ENCODE peak calls at places on chromosomes 12 and 14, in ten cellular contexts. One of them, this sample, is unnamed.

GRCh38 chr14:50892255-50892654 is 20.4 kb downstream of the ABHD12B start:
- DNase-seq in GM12878: no peak
- DNase-seq in spleen: no peak
- DNase-seq in breast epithelium: no peak
- DNase-seq in endothelial cell of umbilical vein: no peak
- DNase-seq in transverse colon: peak
- DNase-seq in HCT116: no peak
- DNase-seq in stomach: no peak
- DNase-seq in suprapubic skin: no peak
- DNase-seq in esophagus muscularis mucosa: no peak
- DNase-seq in this sample: no peak

GRCh38 chr14:63454863-63455622 is 88.1 kb downstream of the PPP2R5E start:
- DNase-seq in GM12878: no peak
- DNase-seq in spleen: no peak
- DNase-seq in breast epithelium: no peak
- DNase-seq in endothelial cell of umbilical vein: no peak
- DNase-seq in transverse colon: no peak
- DNase-seq in HCT116: no peak
- DNase-seq in stomach: peak
- DNase-seq in suprapubic skin: no peak
- DNase-seq in esophagus muscularis mucosa: no peak
- DNase-seq in this sample: no peak

GRCh38 chr14:97634786-97635185 is 837.6 kb downstream of the VRK1 start:
- DNase-seq in GM12878: no peak
- DNase-seq in spleen: no peak
- DNase-seq in breast epithelium: no peak
- DNase-seq in endothelial cell of umbilical vein: no peak
- DNase-seq in transverse colon: no peak
- DNase-seq in HCT116: no peak
- DNase-seq in stomach: no peak
- DNase-seq in suprapubic skin: no peak
- DNase-seq in esophagus muscularis mucosa: no peak
- DNase-seq in this sample: no peak

GRCh38 chr12:99278899-99279298 is 368.7 kb upstream of the GARIN6 start:
- DNase-seq in GM12878: no peak
- DNase-seq in spleen: no peak
- DNase-seq in breast epithelium: no peak
- DNase-seq in endothelial cell of umbilical vein: no peak
- DNase-seq in transverse colon: no peak
- DNase-seq in HCT116: no peak
- DNase-seq in stomach: no peak
- DNase-seq in suprapubic skin: no peak
- DNase-seq in esophagus muscularis mucosa: no peak
- DNase-seq in this sample: no peak

GRCh38 chr12:91877461-91878230 is 268.0 kb downstream of the BTG1 start:
- DNase-seq in GM12878: no peak
- DNase-seq in spleen: no peak
- DNase-seq in breast epithelium: no peak
- DNase-seq in endothelial cell of umbilical vein: no peak
- DNase-seq in transverse colon: no peak
- DNase-seq in HCT116: no peak
- DNase-seq in stomach: no peak
- DNase-seq in suprapubic skin: no peak
- DNase-seq in esophagus muscularis mucosa: no peak
- DNase-seq in this sample: no peak

GRCh38 chr12:66188584-66189475 is at the start of gene IRAK3:
- DNase-seq in GM12878: no peak
- DNase-seq in spleen: peak
- DNase-seq in breast epithelium: peak
- DNase-seq in endothelial cell of umbilical vein: peak
- DNase-seq in transverse colon: peak
- DNase-seq in HCT116: no peak
- DNase-seq in stomach: peak
- DNase-seq in suprapubic skin: peak
- DNase-seq in esophagus muscularis mucosa: peak
- DNase-seq in this sample: peak

GRCh38 chr12:62438098-62438692 is 28.4 kb upstream of the MON2 start:
- DNase-seq in GM12878: peak
- DNase-seq in spleen: no peak
- DNase-seq in breast epithelium: no peak
- DNase-seq in endothelial cell of umbilical vein: peak
- DNase-seq in transverse colon: peak
- DNase-seq in HCT116: peak
- DNase-seq in stomach: peak
- DNase-seq in suprapubic skin: no peak
- DNase-seq in esophagus muscularis mucosa: no peak
- DNase-seq in this sample: no peak

GRCh38 chr12:6376079-6376941 is 947 bp upstream of the SCNN1A start:
- DNase-seq in GM12878: no peak
- DNase-seq in spleen: peak
- DNase-seq in breast epithelium: peak
- DNase-seq in endothelial cell of umbilical vein: peak
- DNase-seq in transverse colon: peak
- DNase-seq in HCT116: no peak
- DNase-seq in stomach: peak
- DNase-seq in suprapubic skin: no peak
- DNase-seq in esophagus muscularis mucosa: no peak
- DNase-seq in this sample: peak

GRCh38 chr12:105736498-105736897 is 402.3 kb downstream of the NUAK1 start:
- DNase-seq in GM12878: no peak
- DNase-seq in spleen: no peak
- DNase-seq in breast epithelium: no peak
- DNase-seq in endothelial cell of umbilical vein: no peak
- DNase-seq in transverse colon: no peak
- DNase-seq in HCT116: no peak
- DNase-seq in stomach: no peak
- DNase-seq in suprapubic skin: no peak
- DNase-seq in esophagus muscularis mucosa: no peak
- DNase-seq in this sample: no peak

GRCh38 chr12:83700858-83701257 is 1014.2 kb downstream of the TMTC2 start:
- DNase-seq in GM12878: no peak
- DNase-seq in spleen: no peak
- DNase-seq in breast epithelium: no peak
- DNase-seq in endothelial cell of umbilical vein: no peak
- DNase-seq in transverse colon: no peak
- DNase-seq in HCT116: no peak
- DNase-seq in stomach: no peak
- DNase-seq in suprapubic skin: no peak
- DNase-seq in esophagus muscularis mucosa: no peak
- DNase-seq in this sample: no peak
- TF ChIP-seq POLR2A in GM12878: no peak
- TF ChIP-seq POLR2A in spleen: no peak
- TF ChIP-seq POLR2A in breast epithelium: no peak
- TF ChIP-seq POLR2A in endothelial cell of umbilical vein: no peak
- TF ChIP-seq POLR2A in transverse colon: no peak
- TF ChIP-seq POLR2A in HCT116: no peak
- TF ChIP-seq POLR2A in stomach: no peak
- TF ChIP-seq POLR2A in suprapubic skin: no peak
- TF ChIP-seq POLR2A in esophagus muscularis mucosa: no peak
- TF ChIP-seq POLR2A in this sample: no peak

DNA sequence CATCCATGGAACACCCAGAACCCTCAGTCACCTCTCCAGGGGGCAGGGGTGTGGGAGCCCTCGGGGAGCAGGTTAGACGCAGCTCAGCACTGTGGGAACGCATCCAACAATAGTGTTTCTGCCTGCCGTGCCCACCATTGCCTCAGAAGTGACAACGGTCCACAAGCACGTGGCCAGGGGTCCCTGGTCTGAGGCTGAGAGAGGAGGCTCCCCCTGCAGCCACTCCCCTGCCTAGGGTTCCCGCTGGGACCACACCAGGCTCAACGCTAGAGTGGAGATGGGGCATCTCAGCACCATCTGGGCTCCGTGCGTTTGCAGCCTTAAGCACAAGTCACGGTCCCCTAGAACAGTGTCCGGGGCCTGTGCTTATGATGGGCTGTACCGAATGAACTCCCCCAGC is 62.7 kb downstream of the TESC start:
- DNase-seq in GM12878: no peak
- DNase-seq in spleen: peak
- DNase-seq in breast epithelium: no peak
- DNase-seq in endothelial cell of umbilical vein: no peak
- DNase-seq in transverse colon: no peak
- DNase-seq in HCT116: no peak
- DNase-seq in stomach: no peak
- DNase-seq in suprapubic skin: no peak
- DNase-seq in esophagus muscularis mucosa: no peak
- DNase-seq in this sample: peak
- TF ChIP-seq POLR2AphosphoS5 in GM12878: no peak
- TF ChIP-seq POLR2AphosphoS5 in spleen: no peak
- TF ChIP-seq POLR2AphosphoS5 in breast epithelium: no peak
- TF ChIP-seq POLR2AphosphoS5 in endothelial cell of umbilical vein: no peak
- TF ChIP-seq POLR2AphosphoS5 in transverse colon: no peak
- TF ChIP-seq POLR2AphosphoS5 in HCT116: no peak
- TF ChIP-seq POLR2AphosphoS5 in stomach: no peak
- TF ChIP-seq POLR2AphosphoS5 in suprapubic skin: no peak
- TF ChIP-seq POLR2AphosphoS5 in esophagus muscularis mucosa: no peak
- TF ChIP-seq POLR2AphosphoS5 in this sample: no peak

DNA sequence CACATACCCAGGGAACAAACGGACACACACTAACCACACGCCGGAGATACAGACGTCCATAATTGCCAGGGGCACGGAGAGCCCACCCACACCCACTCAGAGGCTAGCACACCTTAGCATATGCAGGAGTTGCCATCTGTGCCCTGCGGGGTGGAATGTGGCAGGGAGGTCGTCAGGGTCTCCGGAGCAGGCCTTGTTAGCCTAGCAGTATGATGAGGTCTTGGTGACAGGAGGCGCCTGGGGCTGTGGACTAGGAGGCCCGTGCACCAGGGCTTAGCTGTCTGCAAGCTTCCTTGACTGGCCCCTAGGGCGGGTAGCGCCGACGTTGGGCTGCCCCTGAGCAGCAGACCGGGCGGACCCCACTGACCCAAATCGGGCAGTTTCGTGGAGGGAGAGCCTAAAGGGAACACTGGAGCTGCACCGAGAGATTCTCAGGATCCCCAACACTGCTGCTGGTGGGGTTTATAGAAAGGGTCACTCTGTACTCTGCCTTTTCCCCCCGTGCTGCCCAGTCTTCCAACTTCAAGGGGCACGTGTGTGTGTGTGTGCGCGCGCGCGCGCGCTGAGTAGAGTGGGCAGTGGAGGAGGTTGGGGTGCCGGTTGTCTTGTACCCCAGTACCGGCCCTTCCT is 9.9 kb downstream of the STAC3 start:
- DNase-seq in GM12878: no peak
- DNase-seq in spleen: peak
- DNase-seq in breast epithelium: no peak
- DNase-seq in endothelial cell of umbilical vein: no peak
- DNase-seq in transverse colon: peak
- DNase-seq in HCT116: no peak
- DNase-seq in stomach: no peak
- DNase-seq in suprapubic skin: no peak
- DNase-seq in esophagus muscularis mucosa: no peak
- DNase-seq in this sample: peak
- H3K4me3 ChIP-seq in GM12878: peak
- H3K4me3 ChIP-seq in spleen: peak
- H3K4me3 ChIP-seq in breast epithelium: peak
- H3K4me3 ChIP-seq in endothelial cell of umbilical vein: no peak
- H3K4me3 ChIP-seq in transverse colon: no peak
- H3K4me3 ChIP-seq in HCT116: peak
- H3K4me3 ChIP-seq in stomach: no peak
- H3K4me3 ChIP-seq in suprapubic skin: peak
- H3K4me3 ChIP-seq in esophagus muscularis mucosa: peak
- H3K4me3 ChIP-seq in this sample: no peak

GRCh38 chr14:52950410-52950897 is 396 bp downstream of the FERMT2 start:
- DNase-seq in GM12878: no peak
- DNase-seq in spleen: peak
- DNase-seq in breast epithelium: peak
- DNase-seq in endothelial cell of umbilical vein: peak
- DNase-seq in transverse colon: peak
- DNase-seq in HCT116: no peak
- DNase-seq in stomach: peak
- DNase-seq in suprapubic skin: peak
- DNase-seq in esophagus muscularis mucosa: peak
- DNase-seq in this sample: peak

GRCh38 chr14:52948836-52949235 is 2.0 kb downstream of the FERMT2 start:
- DNase-seq in GM12878: no peak
- DNase-seq in spleen: no peak
- DNase-seq in breast epithelium: no peak
- DNase-seq in endothelial cell of umbilical vein: no peak
- DNase-seq in transverse colon: no peak
- DNase-seq in HCT116: no peak
- DNase-seq in stomach: no peak
- DNase-seq in suprapubic skin: no peak
- DNase-seq in esophagus muscularis mucosa: no peak
- DNase-seq in this sample: no peak

GRCh38 chr14:52950898-52951729 is at the start of gene FERMT2:
- DNase-seq in GM12878: no peak
- DNase-seq in spleen: peak
- DNase-seq in breast epithelium: peak
- DNase-seq in endothelial cell of umbilical vein: peak
- DNase-seq in transverse colon: peak
- DNase-seq in HCT116: peak
- DNase-seq in stomach: peak
- DNase-seq in suprapubic skin: peak
- DNase-seq in esophagus muscularis mucosa: peak
- DNase-seq in this sample: peak

GRCh38 chr14:52949249-52949648 is 1.6 kb downstream of the FERMT2 start:
- DNase-seq in GM12878: no peak
- DNase-seq in spleen: no peak
- DNase-seq in breast epithelium: no peak
- DNase-seq in endothelial cell of umbilical vein: peak
- DNase-seq in transverse colon: no peak
- DNase-seq in HCT116: no peak
- DNase-seq in stomach: no peak
- DNase-seq in suprapubic skin: no peak
- DNase-seq in esophagus muscularis mucosa: no peak
- DNase-seq in this sample: no peak

GRCh38 chr14:52949711-52950409 is 990 bp downstream of the FERMT2 start:
- DNase-seq in GM12878: no peak
- DNase-seq in spleen: no peak
- DNase-seq in breast epithelium: no peak
- DNase-seq in endothelial cell of umbilical vein: peak
- DNase-seq in transverse colon: no peak
- DNase-seq in HCT116: no peak
- DNase-seq in stomach: no peak
- DNase-seq in suprapubic skin: no peak
- DNase-seq in esophagus muscularis mucosa: no peak
- DNase-seq in this sample: no peak
- TF ChIP-seq POLR2A in GM12878: no peak
- TF ChIP-seq POLR2A in spleen: no peak
- TF ChIP-seq POLR2A in breast epithelium: peak
- TF ChIP-seq POLR2A in endothelial cell of umbilical vein: no peak
- TF ChIP-seq POLR2A in transverse colon: peak
- TF ChIP-seq POLR2A in HCT116: no peak
- TF ChIP-seq POLR2A in stomach: no peak
- TF ChIP-seq POLR2A in suprapubic skin: no peak
- TF ChIP-seq POLR2A in esophagus muscularis mucosa: no peak
- TF ChIP-seq POLR2A in this sample: peak